ENCODE peak calls at places on chromosomes 7 and 10, in five cellular contexts. D is stomach, W is adipocyte, O is MM.1S, R is fibroblast of lung. Q is an unnamed sample.

GRCh38 chr7:158270856-158271413 is 316.7 kb downstream of the PTPRN2 start:
- DNase-seq in R (no peak), W (no peak), O (no peak), D (no peak), Q (no peak)

GRCh38 chr7:150803161-150803860 is 2.7 kb downstream of the TMEM176A start:
- DNase-seq in D (no peak), O (no peak), R (no peak), W (no peak), Q (no peak)

GRCh38 chr10:113424984-113425383 is 127.9 kb upstream of the HABP2 start:
- DNase-seq in W (no peak), D (no peak), O (no peak), R (no peak), Q (no peak)

GRCh38 chr7:2894118-2894940 is 50.2 kb upstream of the GNA12 start:
- DNase-seq in O (peak; percentile 68), D (peak; percentile 32), R (no peak), W (no peak), Q (peak; percentile 36)

GRCh38 chr10:21125471-21126228 is 228.5 kb upstream of the NEBL start:
- DNase-seq in D (no peak), O (no peak), W (no peak), R (no peak), Q (no peak)

GRCh38 chr7:44375236-44375699 is 49.9 kb upstream of the CAMK2B start:
- DNase-seq in R (no peak), D (no peak), W (no peak), O (no peak), Q (no peak)

GRCh38 chr7:19982841-19983835 is 209.7 kb upstream of the TMEM196 start:
- DNase-seq in R (peak; percentile 89), O (peak; percentile 50), W (peak; percentile 78), D (no peak), Q (no peak)

GRCh38 chr7:27868117-27868516 is 128.2 kb downstream of the TAX1BP1 start:
- DNase-seq in W (no peak), D (no peak), R (peak; percentile 14), O (no peak), Q (no peak)

GRCh38 chr7:43193061-43193460 is 80.6 kb downstream of the HECW1 start:
- DNase-seq in R (no peak), O (no peak), W (no peak), D (no peak), Q (no peak)

GRCh38 chr7:92246363-92247101 is 758 bp downstream of the ANKIB1 start:
- DNase-seq in R (peak; percentile 8), O (peak; percentile 28), D (no peak), W (peak; percentile 56), Q (peak; percentile 39)

GRCh38 chr7:24978837-24979469 is 1.0 kb downstream of the OSBPL3 start:
- DNase-seq in R (peak; percentile 30), O (no peak), W (no peak), D (no peak), Q (no peak)

GRCh38 chr7:86814980-86815379 is 171.3 kb downstream of the GRM3 start:
- DNase-seq in W (peak; percentile 10), O (peak; percentile 28), R (no peak), D (no peak), Q (no peak)

GRCh38 chr10:121668336-121669009 is 70.2 kb upstream of the FGFR2 start:
- DNase-seq in R (no peak), W (no peak), D (peak; percentile 60), O (peak; percentile 12), Q (no peak)

GRCh38 chr10:52578871-52579405 is 193.6 kb downstream of the MBL2 start:
- DNase-seq in D (no peak), O (no peak), W (peak; percentile 70), R (peak; percentile 53), Q (no peak)

GRCh38 chr10:57579926-57580325 is 687.8 kb downstream of the IPMK start:
- DNase-seq in R (peak; percentile 3), W (peak; percentile 66), D (no peak), O (peak; percentile 48), Q (no peak)

GRCh38 chr7:5525271-5526189 is 101.9 kb upstream of the TNRC18 start:
- DNase-seq in R (peak; percentile 74), W (peak; percentile 14), O (no peak), D (peak; percentile 40), Q (no peak)

GRCh38 chr7:116150588-116150987 is 59.8 kb upstream of the TES start:
- DNase-seq in R (peak; percentile 57), D (no peak), O (peak; percentile 67), W (no peak), Q (no peak)

GRCh38 chr7:101128040-101128834 is 1.3 kb downstream of the SERPINE1 start:
- DNase-seq in W (no peak), O (no peak), D (no peak), R (no peak), Q (no peak)

GRCh38 chr10:130547368-130547767 is 411.2 kb downstream of the GLRX3 start:
- DNase-seq in D (no peak), W (no peak), O (no peak), R (no peak), Q (no peak)

GRCh38 chr7:129777993-129778769 is 166.7 kb downstream of the NRF1 start:
- DNase-seq in D (no peak), R (no peak), W (no peak), O (no peak), Q (no peak)
- H3K27me3 ChIP-seq in D (peaks cover 87% of the 10 kb centered on the region), R (peaks cover 69% of the 10 kb centered on the region), W (peaks cover 66% of the 10 kb centered on the region), O (peaks cover 23% of the 10 kb centered on the region), Q (peaks cover 33% of the 10 kb centered on the region)

GRCh38 chr7:94957041-94957440 is 49.6 kb downstream of the PPP1R9A start:
- DNase-seq in R (no peak), W (no peak), D (no peak), O (no peak), Q (no peak)

GRCh38 chr7:94955807-94956206 is 48.4 kb downstream of the PPP1R9A start:
- DNase-seq in W (no peak), O (no peak), D (no peak), R (no peak), Q (no peak)
- H3K4me1 ChIP-seq in W (no peaks in the 10 kb centered on the region), O (no peaks in the 10 kb centered on the region), D (no peaks in the 10 kb centered on the region), R (no peaks in the 10 kb centered on the region), Q (no peaks in the 10 kb centered on the region)

DNA sequence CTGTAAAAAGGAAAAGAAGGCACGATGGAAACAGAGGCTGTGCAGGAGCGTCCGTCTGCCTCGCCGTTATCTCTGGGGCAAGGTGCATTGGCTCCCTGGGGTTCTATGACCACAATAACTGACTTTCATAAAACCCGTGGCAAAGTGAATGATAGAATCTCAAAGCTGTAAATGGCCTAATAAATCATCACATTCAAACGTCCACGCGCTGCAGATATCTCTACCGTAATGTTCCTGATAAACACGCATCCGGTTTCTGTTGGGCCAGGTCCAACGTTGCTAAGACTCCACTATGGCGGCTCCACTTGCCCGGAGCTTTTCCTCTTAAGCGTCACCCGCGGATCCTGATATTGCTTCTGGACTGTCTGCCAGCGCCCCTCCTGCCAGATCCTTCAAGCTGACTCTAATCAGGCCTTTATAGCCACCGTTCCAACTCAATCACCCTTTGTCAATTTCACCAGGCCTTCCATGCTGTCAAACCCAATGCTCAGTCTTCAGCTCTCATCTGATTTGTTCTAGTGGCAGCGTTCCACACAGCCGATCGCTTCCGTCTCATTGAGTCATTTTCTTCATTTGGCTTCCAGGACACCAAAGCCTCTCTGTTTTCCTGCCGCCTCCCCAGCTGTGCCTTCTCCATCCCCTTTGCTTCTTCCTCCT is 265.5 kb upstream of the FOXK1 start:
- DNase-seq in O (no peak), D (peak; percentile 41), R (peak; percentile 24), W (no peak), Q (no peak)
- H3K4me3 ChIP-seq in O (peak overlapping the region; percentile 48), D (peak overlapping the region; percentile 31), R (no peak overlapping the region), W (peak overlapping the region; percentile 62), Q (no peak overlapping the region)

GRCh38 chr7:68417002-68417401 is 1181.3 kb upstream of the AUTS2 start:
- DNase-seq in D (no peak), W (no peak), O (no peak), R (no peak), Q (no peak)

GRCh38 chr7:68421712-68422111 is 1176.6 kb upstream of the AUTS2 start:
- DNase-seq in O (no peak), D (no peak), W (no peak), R (no peak), Q (no peak)

GRCh38 chr7:68414631-68415425 is 1183.4 kb upstream of the AUTS2 start:
- DNase-seq in D (no peak), O (no peak), W (no peak), R (no peak), Q (no peak)

GRCh38 chr7:68420342-68420750 is 1177.9 kb upstream of the AUTS2 start:
- DNase-seq in D (no peak), W (no peak), O (no peak), R (no peak), Q (no peak)

GRCh38 chr7:68417659-68418058 is 1180.6 kb upstream of the AUTS2 start:
- DNase-seq in O (no peak), R (no peak), D (no peak), W (no peak), Q (no peak)
- H3K27me3 ChIP-seq in O (no peaks in the 10 kb centered on the region), R (no peaks in the 10 kb centered on the region), D (no peaks in the 10 kb centered on the region), W (no peaks in the 10 kb centered on the region), Q (no peaks in the 10 kb centered on the region)

DNA sequence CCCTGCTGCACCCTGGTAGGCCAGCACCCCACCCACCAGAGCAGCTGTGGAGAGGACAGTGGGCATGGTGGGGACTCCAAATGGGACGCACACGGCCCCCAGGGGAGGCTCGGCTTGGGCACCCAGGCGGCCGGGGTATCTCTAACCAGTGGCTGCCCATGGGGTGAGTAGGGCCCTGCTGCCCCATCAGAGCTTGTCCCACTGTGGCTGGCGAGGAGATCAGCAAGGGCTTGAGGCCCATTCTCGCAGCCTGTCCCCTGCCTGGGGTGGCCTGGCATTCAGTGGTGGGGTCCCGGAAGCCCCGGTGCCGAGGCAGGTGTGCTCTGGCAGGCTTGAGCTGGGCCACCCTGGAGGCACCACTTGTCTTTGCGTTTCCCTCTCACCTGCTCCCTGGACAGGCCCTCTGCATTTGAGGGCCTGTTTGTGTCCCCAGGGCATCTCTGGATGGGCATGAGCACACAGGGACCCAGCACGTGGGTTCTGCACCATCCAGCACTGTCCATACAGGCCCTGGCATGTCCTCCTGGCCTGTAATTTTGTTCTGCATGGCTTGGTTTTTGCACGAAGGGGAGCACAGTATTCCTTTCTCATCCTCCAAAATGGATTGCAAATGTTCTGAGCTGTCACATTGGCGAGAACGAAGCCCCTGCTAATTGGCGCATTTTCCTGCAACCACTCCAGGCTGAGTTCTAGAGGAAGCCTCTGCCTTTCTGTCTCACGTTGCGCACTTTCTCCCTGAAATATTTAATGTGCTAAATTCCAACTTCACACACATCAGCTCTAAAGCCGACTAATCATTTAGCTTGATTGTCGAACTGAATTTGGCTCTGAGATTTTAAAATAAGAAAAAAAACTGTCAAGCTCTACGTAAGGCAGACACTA is 27.2 kb downstream of the PWWP2B start:
- DNase-seq in D (no peak), O (no peak), R (no peak), W (no peak), Q (no peak)
- H3K4me1 ChIP-seq in D (peaks cover 55% of the 10 kb centered on the region), O (peaks cover 4% of the 10 kb centered on the region), R (peaks cover 12% of the 10 kb centered on the region), W (peaks cover 14% of the 10 kb centered on the region), Q (peaks cover 18% of the 10 kb centered on the region)